ENCODE peak calls at places on chromosomes 13 and 19, in eight cellular contexts. One of them, this sample, is unnamed.
A peak's percentile ranks its signal among the peaks of the same experiment; 100 is the strongest.

GRCh38 chr19:5953680-5954213 is 24.2 kb downstream of the RANBP3 start:
- DNase-seq in uterus: no peak
- DNase-seq in astrocyte of the spinal cord: peak; percentile 43
- DNase-seq in MCF 10A: no peak
- DNase-seq in NB4: no peak
- DNase-seq in breast epithelium: no peak
- DNase-seq in kidney epithelial cell: no peak
- DNase-seq in epithelial cell of esophagus: peak; percentile 23
- DNase-seq in this sample: no peak

GRCh38 chr13:40406405-40407138 is 259.9 kb downstream of the FOXO1 start:
- DNase-seq in uterus: peak; percentile 81
- DNase-seq in astrocyte of the spinal cord: peak; percentile 71
- DNase-seq in MCF 10A: peak; percentile 62
- DNase-seq in NB4: no peak
- DNase-seq in breast epithelium: no peak
- DNase-seq in kidney epithelial cell: no peak
- DNase-seq in epithelial cell of esophagus: peak; percentile 51
- DNase-seq in this sample: no peak

GRCh38 chr19:3618144-3618810 is 8.3 kb downstream of the CACTIN start:
- DNase-seq in uterus: peak; percentile 64
- DNase-seq in astrocyte of the spinal cord: peak; percentile 29
- DNase-seq in MCF 10A: peak; percentile 49
- DNase-seq in NB4: peak; percentile 57
- DNase-seq in breast epithelium: no peak
- DNase-seq in kidney epithelial cell: no peak
- DNase-seq in epithelial cell of esophagus: peak; percentile 34
- DNase-seq in this sample: peak; percentile 93

GRCh38 chr13:31477961-31478360 is 261.4 kb upstream of the RXFP2 start:
- DNase-seq in uterus: no peak
- DNase-seq in astrocyte of the spinal cord: peak; percentile 78
- DNase-seq in MCF 10A: no peak
- DNase-seq in NB4: no peak
- DNase-seq in breast epithelium: no peak
- DNase-seq in kidney epithelial cell: no peak
- DNase-seq in epithelial cell of esophagus: no peak
- DNase-seq in this sample: no peak

GRCh38 chr13:51659276-51660127 is 75.2 kb downstream of the WDFY2 start:
- DNase-seq in uterus: no peak
- DNase-seq in astrocyte of the spinal cord: no peak
- DNase-seq in MCF 10A: no peak
- DNase-seq in NB4: no peak
- DNase-seq in breast epithelium: no peak
- DNase-seq in kidney epithelial cell: no peak
- DNase-seq in epithelial cell of esophagus: no peak
- DNase-seq in this sample: no peak

GRCh38 chr13:83549671-83550070 is 332.6 kb downstream of the SLITRK1 start:
- DNase-seq in uterus: no peak
- DNase-seq in astrocyte of the spinal cord: no peak
- DNase-seq in MCF 10A: no peak
- DNase-seq in NB4: no peak
- DNase-seq in breast epithelium: no peak
- DNase-seq in kidney epithelial cell: no peak
- DNase-seq in epithelial cell of esophagus: peak; percentile 30
- DNase-seq in this sample: no peak

GRCh38 chr13:50081106-50081898 is 66.1 kb downstream of the KCNRG start:
- DNase-seq in uterus: peak; percentile 54
- DNase-seq in astrocyte of the spinal cord: peak; percentile 39
- DNase-seq in MCF 10A: peak; percentile 61
- DNase-seq in NB4: peak; percentile 75
- DNase-seq in breast epithelium: peak; percentile 28
- DNase-seq in kidney epithelial cell: no peak
- DNase-seq in epithelial cell of esophagus: peak; percentile 58
- DNase-seq in this sample: peak; percentile 44

GRCh38 chr19:30733826-30734550 is 361.8 kb downstream of the ZNF536 start:
- DNase-seq in uterus: peak; percentile 49
- DNase-seq in astrocyte of the spinal cord: no peak
- DNase-seq in MCF 10A: no peak
- DNase-seq in NB4: no peak
- DNase-seq in breast epithelium: no peak
- DNase-seq in kidney epithelial cell: no peak
- DNase-seq in epithelial cell of esophagus: no peak
- DNase-seq in this sample: no peak

GRCh38 chr19:17333611-17334413 is 843 bp downstream of the ANO8 start:
- DNase-seq in uterus: no peak
- DNase-seq in astrocyte of the spinal cord: peak; percentile 87
- DNase-seq in MCF 10A: peak; percentile 90
- DNase-seq in NB4: peak; percentile 94
- DNase-seq in breast epithelium: no peak
- DNase-seq in kidney epithelial cell: peak; percentile 70
- DNase-seq in epithelial cell of esophagus: peak; percentile 89
- DNase-seq in this sample: peak; percentile 79

DNA sequence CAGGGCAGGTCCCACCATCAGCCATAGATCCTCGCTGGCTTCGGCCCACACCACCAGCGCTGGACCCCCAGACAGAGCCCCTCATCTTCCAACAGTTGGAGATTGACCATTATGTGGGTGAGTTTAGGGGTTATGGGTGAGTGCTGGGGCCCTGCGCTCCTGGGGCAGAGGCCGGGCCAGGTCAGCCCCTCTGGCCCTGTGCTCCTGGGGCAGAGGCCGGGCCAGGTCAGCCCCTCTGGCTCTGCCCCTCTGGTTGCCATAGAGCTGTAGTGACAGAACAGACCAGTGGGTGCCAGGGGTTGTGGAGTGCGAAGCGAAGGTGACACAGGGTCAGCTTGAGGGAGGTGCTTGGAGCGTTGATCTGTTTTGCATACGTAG is 15.2 kb downstream of the POLD1 start:
- DNase-seq in uterus: no peak
- DNase-seq in astrocyte of the spinal cord: no peak
- DNase-seq in MCF 10A: no peak
- DNase-seq in NB4: no peak
- DNase-seq in breast epithelium: no peak
- DNase-seq in kidney epithelial cell: no peak
- DNase-seq in epithelial cell of esophagus: no peak
- DNase-seq in this sample: no peak
- TF ChIP-seq CTCF in uterus: no peak
- TF ChIP-seq CTCF in astrocyte of the spinal cord: no peak
- TF ChIP-seq CTCF in MCF 10A: no peak
- TF ChIP-seq CTCF in NB4: no peak
- TF ChIP-seq CTCF in breast epithelium: no peak
- TF ChIP-seq CTCF in kidney epithelial cell: no peak
- TF ChIP-seq CTCF in epithelial cell of esophagus: no peak
- TF ChIP-seq CTCF in this sample: no peak

GRCh38 chr13:37947419-37948140 is 78.0 kb upstream of the TRPC4 start:
- DNase-seq in uterus: no peak
- DNase-seq in astrocyte of the spinal cord: no peak
- DNase-seq in MCF 10A: no peak
- DNase-seq in NB4: no peak
- DNase-seq in breast epithelium: no peak
- DNase-seq in kidney epithelial cell: no peak
- DNase-seq in epithelial cell of esophagus: no peak
- DNase-seq in this sample: no peak

GRCh38 chr13:37942929-37943328 is 73.4 kb upstream of the TRPC4 start:
- DNase-seq in uterus: no peak
- DNase-seq in astrocyte of the spinal cord: no peak
- DNase-seq in MCF 10A: no peak
- DNase-seq in NB4: no peak
- DNase-seq in breast epithelium: no peak
- DNase-seq in kidney epithelial cell: no peak
- DNase-seq in epithelial cell of esophagus: no peak
- DNase-seq in this sample: no peak

GRCh38 chr13:37945651-37946575 is 76.3 kb upstream of the TRPC4 start:
- DNase-seq in uterus: no peak
- DNase-seq in astrocyte of the spinal cord: no peak
- DNase-seq in MCF 10A: no peak
- DNase-seq in NB4: no peak
- DNase-seq in breast epithelium: no peak
- DNase-seq in kidney epithelial cell: no peak
- DNase-seq in epithelial cell of esophagus: no peak
- DNase-seq in this sample: no peak

DNA sequence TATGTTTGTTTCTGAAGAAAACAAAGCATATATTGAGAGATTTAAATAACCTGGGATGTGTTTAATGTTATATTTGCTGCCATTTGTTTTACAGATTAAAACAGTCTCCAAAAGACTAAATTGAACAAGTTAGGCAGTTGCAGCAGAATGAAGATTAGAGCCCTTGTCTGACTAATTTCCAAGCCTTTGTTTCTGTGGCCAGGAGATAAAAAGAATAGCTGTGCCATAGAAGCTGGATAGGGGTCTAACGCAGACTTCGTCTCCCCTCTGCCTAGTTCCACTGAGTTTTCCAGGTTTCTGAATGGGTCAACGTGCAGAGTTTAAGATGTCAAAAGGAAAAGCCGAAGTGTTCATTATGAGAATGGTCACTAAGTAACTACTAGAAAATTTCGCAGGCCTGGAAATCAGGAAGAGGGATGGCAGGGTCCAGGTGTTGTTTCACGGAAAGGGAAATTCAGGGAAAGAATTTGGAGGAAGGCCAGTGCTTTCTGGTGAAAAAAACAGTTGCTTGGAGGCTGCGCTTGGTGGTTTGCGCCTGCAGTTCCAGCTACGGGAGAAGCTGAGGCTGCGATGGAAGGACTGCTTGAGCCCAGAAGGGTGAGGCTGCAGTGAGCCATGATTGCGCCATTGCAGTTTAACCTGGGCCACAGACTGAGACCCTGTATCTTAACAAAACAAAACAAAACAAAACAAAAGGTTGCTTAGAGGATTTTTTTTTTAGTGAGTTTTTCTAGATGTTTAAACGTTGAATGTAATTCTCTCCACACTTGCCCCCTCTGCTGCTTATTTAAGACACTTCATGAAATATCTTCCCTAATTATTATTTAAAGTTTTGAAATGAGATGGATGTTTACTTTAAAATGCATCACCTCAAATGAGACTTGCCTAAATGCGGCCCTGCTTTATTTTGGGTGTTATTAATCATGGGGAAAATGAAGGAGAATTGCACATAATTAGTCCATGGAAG is 75.2 kb upstream of the TRPC4 start:
- DNase-seq in uterus: no peak
- DNase-seq in astrocyte of the spinal cord: peak; percentile 2
- DNase-seq in MCF 10A: no peak
- DNase-seq in NB4: no peak
- DNase-seq in breast epithelium: no peak
- DNase-seq in kidney epithelial cell: no peak
- DNase-seq in epithelial cell of esophagus: no peak
- DNase-seq in this sample: no peak
- TF ChIP-seq CTCF in uterus: no peak
- TF ChIP-seq CTCF in astrocyte of the spinal cord: no peak
- TF ChIP-seq CTCF in MCF 10A: no peak
- TF ChIP-seq CTCF in NB4: no peak
- TF ChIP-seq CTCF in breast epithelium: no peak
- TF ChIP-seq CTCF in kidney epithelial cell: no peak
- TF ChIP-seq CTCF in epithelial cell of esophagus: no peak
- TF ChIP-seq CTCF in this sample: no peak

DNA sequence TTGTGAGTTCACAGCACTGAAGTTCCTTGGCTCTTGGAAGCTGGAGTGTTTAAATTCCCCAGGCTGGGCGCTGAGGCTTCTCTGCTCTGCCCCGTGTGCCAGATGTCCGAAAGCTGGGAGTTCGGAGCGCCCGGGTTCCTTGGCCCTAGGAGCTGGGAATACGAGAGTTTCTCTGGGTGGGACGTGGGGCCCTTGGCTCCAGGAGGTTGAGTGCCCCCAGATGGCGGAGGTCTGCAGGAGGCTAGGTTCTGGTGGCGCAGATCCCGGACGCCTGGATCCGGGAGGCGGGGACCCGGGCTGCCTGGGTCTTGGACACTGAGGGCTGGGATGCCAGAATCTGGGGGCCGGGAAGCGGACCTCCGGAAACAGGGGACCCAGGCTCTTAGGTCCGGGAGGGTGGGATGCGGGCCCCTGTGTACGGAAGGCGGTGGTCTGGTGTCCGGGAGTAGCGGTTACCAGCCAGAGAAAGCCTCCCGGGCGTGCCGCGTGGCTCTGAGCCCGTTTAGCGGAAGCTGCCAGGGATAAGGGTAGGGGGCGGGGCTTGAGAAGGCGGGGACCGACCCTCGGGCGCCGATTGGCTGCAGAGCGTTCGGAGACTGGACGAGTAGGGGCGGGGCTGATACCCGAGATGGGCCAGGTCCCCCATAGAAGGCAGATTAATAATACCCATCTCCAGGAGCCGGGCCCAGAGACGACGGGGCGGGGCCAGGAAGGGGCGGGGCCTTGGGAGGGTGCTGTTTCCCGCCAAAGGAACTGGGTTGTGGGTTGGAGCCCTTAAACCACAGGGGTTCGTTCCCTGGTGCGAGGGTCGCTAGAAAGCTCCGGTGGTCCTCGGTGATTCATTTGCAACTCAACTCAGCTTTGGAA is at the start of gene SLC1A5:
- DNase-seq in uterus: peak; percentile 99
- DNase-seq in astrocyte of the spinal cord: peak; percentile 96
- DNase-seq in MCF 10A: peak; percentile 99
- DNase-seq in NB4: peak; percentile 100
- DNase-seq in breast epithelium: peak; percentile 97
- DNase-seq in kidney epithelial cell: peak; percentile 70
- DNase-seq in epithelial cell of esophagus: peak; percentile 97
- DNase-seq in this sample: peak; percentile 99
- TF ChIP-seq CTCF in uterus: no peak
- TF ChIP-seq CTCF in astrocyte of the spinal cord: no peak
- TF ChIP-seq CTCF in MCF 10A: no peak
- TF ChIP-seq CTCF in NB4: peak; percentile 23
- TF ChIP-seq CTCF in breast epithelium: no peak
- TF ChIP-seq CTCF in kidney epithelial cell: no peak
- TF ChIP-seq CTCF in epithelial cell of esophagus: no peak
- TF ChIP-seq CTCF in this sample: no peak

DNA sequence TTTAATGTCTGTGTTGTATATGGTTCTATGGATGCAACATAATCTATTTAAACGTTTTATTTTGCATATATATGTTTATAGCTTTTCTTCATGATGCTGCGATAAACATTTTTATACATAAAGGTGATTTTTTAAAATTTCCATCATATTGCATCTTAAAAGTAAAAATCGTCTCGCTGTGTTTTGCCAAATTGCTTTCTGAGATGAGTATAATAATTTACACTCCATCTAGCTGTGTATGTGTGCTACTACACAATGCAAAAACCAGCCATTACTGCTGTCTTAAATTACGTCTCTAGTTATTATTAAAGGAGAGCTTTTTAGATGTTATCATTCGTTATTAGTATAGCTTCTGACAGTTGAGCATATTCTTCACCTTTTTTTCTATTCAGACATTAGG is 37.2 kb downstream of the METTL21C start:
- DNase-seq in uterus: no peak
- DNase-seq in astrocyte of the spinal cord: no peak
- DNase-seq in MCF 10A: no peak
- DNase-seq in NB4: no peak
- DNase-seq in breast epithelium: no peak
- DNase-seq in kidney epithelial cell: no peak
- DNase-seq in epithelial cell of esophagus: no peak
- DNase-seq in this sample: no peak
- TF ChIP-seq CTCF in uterus: no peak
- TF ChIP-seq CTCF in astrocyte of the spinal cord: peak; percentile 41
- TF ChIP-seq CTCF in MCF 10A: no peak
- TF ChIP-seq CTCF in NB4: no peak
- TF ChIP-seq CTCF in breast epithelium: no peak
- TF ChIP-seq CTCF in kidney epithelial cell: peak; percentile 30
- TF ChIP-seq CTCF in epithelial cell of esophagus: no peak
- TF ChIP-seq CTCF in this sample: no peak

GRCh38 chr19:10395003-10395402 is 8.3 kb downstream of the CDC37 start:
- DNase-seq in uterus: no peak
- DNase-seq in astrocyte of the spinal cord: no peak
- DNase-seq in MCF 10A: no peak
- DNase-seq in NB4: no peak
- DNase-seq in breast epithelium: no peak
- DNase-seq in kidney epithelial cell: no peak
- DNase-seq in epithelial cell of esophagus: no peak
- DNase-seq in this sample: peak; percentile 13
- TF ChIP-seq CTCF in uterus: no peak
- TF ChIP-seq CTCF in astrocyte of the spinal cord: no peak
- TF ChIP-seq CTCF in MCF 10A: no peak
- TF ChIP-seq CTCF in NB4: no peak
- TF ChIP-seq CTCF in breast epithelium: no peak
- TF ChIP-seq CTCF in kidney epithelial cell: no peak
- TF ChIP-seq CTCF in epithelial cell of esophagus: no peak
- TF ChIP-seq CTCF in this sample: no peak